ENCODE peak calls at places on chromosomes 6 and 20, in five cellular contexts. B, V, R, W and Q are unnamed samples.
A peak's percentile ranks its signal among the peaks of the same experiment; 100 is the strongest.

GRCh38 chr6:92888316-92888715 is 531.0 kb downstream of the EPHA7 start:
- DNase-seq in B (no peak), V (no peak), R (no peak), W (no peak), Q (no peak)

GRCh38 chr6:157267654-157268053 is 55.7 kb downstream of the TMEM242 start:
- DNase-seq in B (no peak), V (no peak), R (no peak), W (no peak), Q (no peak)

GRCh38 chr20:38658879-38659612 is 57.4 kb downstream of the ARHGAP40 start:
- DNase-seq in B (peak; percentile 49), V (no peak), R (peak; percentile 27), W (peak; percentile 68), Q (no peak)

GRCh38 chr6:15598273-15598778 is 64.5 kb downstream of the DTNBP1 start:
- DNase-seq in B (no peak), V (no peak), R (no peak), W (no peak), Q (no peak)

GRCh38 chr6:53119772-53120409 is 28.8 kb downstream of the GCM1 start:
- DNase-seq in B (no peak), V (no peak), R (no peak), W (no peak), Q (no peak)

GRCh38 chr20:50215101-50215500 is 24.5 kb downstream of the CEBPB start:
- DNase-seq in B (no peak), V (no peak), R (no peak), W (no peak), Q (no peak)

GRCh38 chr20:33083544-33084340 is 4.3 kb downstream of the BPIFB4 start:
- DNase-seq in B (no peak), V (no peak), R (no peak), W (no peak), Q (no peak)

GRCh38 chr6:16205377-16206144 is 32.8 kb upstream of the GMPR start:
- DNase-seq in B (peak; percentile 59), V (peak; percentile 80), R (no peak), W (no peak), Q (no peak)

GRCh38 chr6:90610671-90611542 is 24.0 kb upstream of the MAP3K7 start:
- DNase-seq in B (peak; percentile 69), V (no peak), R (peak; percentile 37), W (no peak), Q (no peak)

GRCh38 chr6:152188011-152188410 is 380.5 kb downstream of the ESR1 start:
- DNase-seq in B (no peak), V (no peak), R (no peak), W (no peak), Q (no peak)

GRCh38 chr20:23293689-23294088 is 56.9 kb upstream of the NXT1 start:
- DNase-seq in B (no peak), V (no peak), R (no peak), W (no peak), Q (no peak)

GRCh38 chr6:49556429-49556837 is 6.0 kb downstream of the C6orf141 start:
- DNase-seq in B (no peak), V (no peak), R (peak; percentile 16), W (peak; percentile 91), Q (peak; percentile 35)

GRCh38 chr6:78436335-78436734 is 431.0 kb upstream of the IRAK1BP1 start:
- DNase-seq in B (no peak), V (peak; percentile 23), R (no peak), W (peak; percentile 48), Q (no peak)

GRCh38 chr6:169190144-169190584 is 63.5 kb downstream of the THBS2 start:
- DNase-seq in B (no peak), V (peak; percentile 50), R (no peak), W (no peak), Q (no peak)

GRCh38 chr20:23445596-23446217 is 6.2 kb downstream of the CSTL1 start:
- DNase-seq in B (no peak), V (peak; percentile 25), R (no peak), W (no peak), Q (no peak)

GRCh38 chr6:114465511-114465910 is 122.7 kb upstream of the HS3ST5 start:
- DNase-seq in B (no peak), V (no peak), R (no peak), W (no peak), Q (no peak)

GRCh38 chr6:156774872-156775405 is 2.2 kb upstream of the ARID1B start:
- DNase-seq in B (no peak), V (no peak), R (no peak), W (peak; percentile 33), Q (no peak)

GRCh38 chr6:168704678-168705077 is 263.7 kb downstream of the SMOC2 start:
- DNase-seq in B (no peak), V (no peak), R (no peak), W (no peak), Q (no peak)

GRCh38 chr6:155530219-155530834 is 74.7 kb upstream of the NOX3 start:
- DNase-seq in B (no peak), V (no peak), R (peak; percentile 49), W (peak; percentile 63), Q (no peak)